ENCODE peak calls at places on chromosome 20, in seven cellular contexts. Q, W, V, H, M, U and K are unnamed samples.

GRCh38 chr20:57664924-57665588 is 44.8 kb downstream of the PMEPA1 start:
- DNase-seq in Q (peak; percentile 30), M (peak; percentile 20), U (no peak), W (peak; percentile 35), V (no peak), H (no peak), K (peak; percentile 65)

GRCh38 chr20:16662462-16662861 is 67.4 kb upstream of the SNRPB2 start:
- DNase-seq in V (no peak), H (no peak), M (no peak), U (no peak), Q (no peak), W (no peak), K (no peak)

GRCh38 chr20:4973330-4974097 is 27.8 kb downstream of the SLC23A2 start:
- DNase-seq in V (no peak), W (peak; percentile 85), Q (peak; percentile 71), M (peak; percentile 59), H (no peak), U (peak; percentile 87), K (no peak)

GRCh38 chr20:36569847-36570429 is 3.5 kb upstream of the TGIF2 start:
- DNase-seq in W (no peak), Q (no peak), H (no peak), M (no peak), V (peak; percentile 30), U (no peak), K (no peak)

GRCh38 chr20:19996970-19997369 is 20.2 kb upstream of the NAA20 start:
- DNase-seq in W (no peak), V (no peak), M (no peak), U (peak; percentile 55), Q (no peak), H (no peak), K (no peak)

GRCh38 chr20:31414381-31414780 is 8.4 kb upstream of the DEFB121 start:
- DNase-seq in V (no peak), W (no peak), H (no peak), M (no peak), U (no peak), Q (no peak), K (no peak)

GRCh38 chr20:23061713-23062561 is 12.5 kb upstream of the THBD start:
- DNase-seq in U (peak; percentile 81), H (no peak), M (peak; percentile 44), Q (no peak), V (no peak), W (no peak), K (no peak)

GRCh38 chr20:17969884-17970409 is 1.1 kb downstream of the MGME1 start:
- DNase-seq in M (peak; percentile 60), H (no peak), U (peak; percentile 52), Q (peak; percentile 74), V (peak; percentile 55), W (peak; percentile 89), K (no peak)

GRCh38 chr20:43409041-43409913 is 48.4 kb upstream of the SRSF6 start:
- DNase-seq in U (peak; percentile 59), W (no peak), M (no peak), H (no peak), Q (no peak), V (peak; percentile 24), K (no peak)

DNA sequence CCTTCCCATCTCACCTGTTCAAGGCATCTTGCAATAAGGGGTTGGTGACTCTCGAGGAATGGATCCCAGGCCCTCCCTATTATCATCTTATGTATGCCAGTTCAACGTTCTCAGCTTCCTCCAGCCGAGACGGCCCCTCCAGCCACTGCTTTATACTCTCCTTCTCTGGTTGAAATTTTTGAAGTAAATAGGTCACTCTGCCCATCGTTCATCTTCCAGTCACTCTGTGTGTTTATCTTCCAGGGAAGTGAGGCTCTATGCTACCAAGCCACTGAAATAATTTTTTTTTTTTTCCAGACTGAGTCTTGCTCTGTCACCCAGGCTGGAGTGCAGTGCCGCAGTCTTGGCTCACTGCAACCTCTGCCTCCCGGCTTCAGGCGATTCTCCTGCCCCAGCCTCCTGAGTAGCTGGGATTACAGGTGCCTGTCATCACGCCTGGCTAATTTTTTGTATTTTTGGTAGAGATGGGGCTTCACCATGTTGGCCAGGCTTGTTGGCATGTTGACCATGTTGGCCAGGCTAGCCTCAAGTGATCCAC is 17.0 kb downstream of the PTPN1 start:
- DNase-seq in H (no peak), M (no peak), Q (no peak), W (no peak), U (no peak), V (no peak), K (peak; percentile 47)
- H3K4me1 ChIP-seq in H (peaks cover 45% of the 10 kb centered on the region), M (peaks cover 87% of the 10 kb centered on the region), Q (peaks cover 26% of the 10 kb centered on the region), W (peaks cover 98% of the 10 kb centered on the region), U (peaks cover 8% of the 10 kb centered on the region), V (peaks cover 6% of the 10 kb centered on the region), K (peaks cover 43% of the 10 kb centered on the region)

GRCh38 chr20:49543858-49544437 is 24.0 kb downstream of the PTGIS start:
- DNase-seq in Q (no peak), U (no peak), H (no peak), W (no peak), M (no peak), V (no peak), K (no peak)
- H3K9me3 ChIP-seq in Q (peaks cover 3% of the 10 kb centered on the region), U (no peaks in the 10 kb centered on the region), H (no peaks in the 10 kb centered on the region), W (peaks cover 14% of the 10 kb centered on the region), M (no peaks in the 10 kb centered on the region), V (peaks cover 7% of the 10 kb centered on the region), K (no peaks in the 10 kb centered on the region)

GRCh38 chr20:34896086-34896551 is 19.7 kb downstream of the ACSS2 start:
- DNase-seq in V (no peak), Q (no peak), W (no peak), M (no peak), H (no peak), U (no peak), K (no peak)
- H3K4me1 ChIP-seq in V (peaks cover 17% of the 10 kb centered on the region), Q (peaks cover 6% of the 10 kb centered on the region), W (no peaks in the 10 kb centered on the region), M (peaks cover 33% of the 10 kb centered on the region), H (peaks cover 33% of the 10 kb centered on the region), U (peaks cover 6% of the 10 kb centered on the region), K (peaks cover 26% of the 10 kb centered on the region)

DNA sequence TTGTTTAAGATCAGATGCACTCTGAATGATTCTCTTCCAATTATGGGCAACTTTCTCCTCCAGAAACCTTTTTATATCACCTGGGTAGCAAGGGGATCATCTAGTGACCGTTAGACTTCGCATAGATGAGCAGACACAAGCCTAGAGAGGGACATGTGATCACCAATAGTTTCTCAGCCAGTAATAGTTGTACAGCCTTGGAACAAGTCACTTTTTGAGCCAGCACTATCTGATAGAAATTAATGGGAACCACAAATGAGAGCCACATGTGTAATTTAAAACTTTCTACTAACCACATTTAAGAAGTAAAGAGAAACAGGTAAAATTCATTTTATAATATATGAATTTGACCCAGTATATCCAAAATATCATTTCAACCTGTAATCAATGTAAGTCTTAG is 627 bp upstream of the CTNNBL1 start:
- DNase-seq in Q (no peak), V (no peak), U (no peak), H (no peak), W (no peak), M (no peak), K (no peak)
- H3K9me3 ChIP-seq in Q (no peaks in the 10 kb centered on the region), V (no peaks in the 10 kb centered on the region), U (no peaks in the 10 kb centered on the region), H (no peaks in the 10 kb centered on the region), W (no peaks in the 10 kb centered on the region), M (no peaks in the 10 kb centered on the region), K (no peaks in the 10 kb centered on the region)